ENCODE peak calls at places on chromosomes 3 and 15, in eight cellular contexts. One of them, this sample, is unnamed.

GRCh38 chr3:134357914-134358811 is 16.1 kb downstream of the AMOTL2 start:
- DNase-seq in keratinocyte: no peak
- DNase-seq in OCI-LY7: peak; percentile 19
- DNase-seq in fibroblast of lung: peak; percentile 96
- DNase-seq in sigmoid colon: peak; percentile 81
- DNase-seq in lung: peak; percentile 67
- DNase-seq in RWPE1: peak; percentile 83
- DNase-seq in body of pancreas: peak; percentile 49
- DNase-seq in this sample: peak; percentile 98

GRCh38 chr3:151403246-151403645 is 18.7 kb upstream of the P2RY12 start:
- DNase-seq in sigmoid colon: no peak
- DNase-seq in lung: no peak
- DNase-seq in keratinocyte: no peak
- DNase-seq in fibroblast of lung: peak; percentile 27
- DNase-seq in OCI-LY7: no peak
- DNase-seq in body of pancreas: no peak
- DNase-seq in RWPE1: no peak
- DNase-seq in this sample: peak; percentile 92

GRCh38 chr3:122681294-122682015 is 816 bp downstream of the PARP14 start:
- DNase-seq in OCI-LY7: no peak
- DNase-seq in RWPE1: no peak
- DNase-seq in sigmoid colon: no peak
- DNase-seq in body of pancreas: no peak
- DNase-seq in keratinocyte: no peak
- DNase-seq in fibroblast of lung: peak; percentile 19
- DNase-seq in lung: no peak
- DNase-seq in this sample: no peak

GRCh38 chr3:126127452-126127851 is 43.5 kb upstream of the SLC41A3 start:
- DNase-seq in fibroblast of lung: no peak
- DNase-seq in lung: no peak
- DNase-seq in sigmoid colon: peak; percentile 35
- DNase-seq in RWPE1: no peak
- DNase-seq in keratinocyte: no peak
- DNase-seq in body of pancreas: peak; percentile 4
- DNase-seq in OCI-LY7: no peak
- DNase-seq in this sample: no peak

GRCh38 chr3:194132465-194133358 is 3.2 kb upstream of the HES1 start:
- DNase-seq in lung: no peak
- DNase-seq in OCI-LY7: no peak
- DNase-seq in RWPE1: no peak
- DNase-seq in keratinocyte: no peak
- DNase-seq in sigmoid colon: peak; percentile 46
- DNase-seq in fibroblast of lung: no peak
- DNase-seq in body of pancreas: no peak
- DNase-seq in this sample: no peak

GRCh38 chr3:152298393-152299242 is 29.9 kb downstream of the MBNL1 start:
- DNase-seq in RWPE1: peak; percentile 75
- DNase-seq in keratinocyte: peak; percentile 41
- DNase-seq in OCI-LY7: peak; percentile 72
- DNase-seq in sigmoid colon: peak; percentile 86
- DNase-seq in fibroblast of lung: peak; percentile 100
- DNase-seq in body of pancreas: peak; percentile 63
- DNase-seq in lung: peak; percentile 77
- DNase-seq in this sample: peak; percentile 95

GRCh38 chr15:79399591-79399990 is 32.5 kb upstream of the MINAR1 start:
- DNase-seq in RWPE1: no peak
- DNase-seq in lung: no peak
- DNase-seq in fibroblast of lung: no peak
- DNase-seq in body of pancreas: no peak
- DNase-seq in OCI-LY7: no peak
- DNase-seq in sigmoid colon: no peak
- DNase-seq in keratinocyte: no peak
- DNase-seq in this sample: no peak

GRCh38 chr15:65561934-65562333 is 31.7 kb downstream of the HACD3 start:
- DNase-seq in sigmoid colon: no peak
- DNase-seq in body of pancreas: no peak
- DNase-seq in RWPE1: no peak
- DNase-seq in lung: no peak
- DNase-seq in fibroblast of lung: no peak
- DNase-seq in keratinocyte: no peak
- DNase-seq in OCI-LY7: no peak
- DNase-seq in this sample: no peak

GRCh38 chr15:31292391-31293020 is 34.1 kb upstream of the KLF13 start:
- DNase-seq in lung: peak; percentile 14
- DNase-seq in body of pancreas: no peak
- DNase-seq in RWPE1: no peak
- DNase-seq in fibroblast of lung: no peak
- DNase-seq in keratinocyte: no peak
- DNase-seq in OCI-LY7: no peak
- DNase-seq in sigmoid colon: no peak
- DNase-seq in this sample: no peak

GRCh38 chr3:125141596-125142417 is 70.7 kb downstream of the SLC12A8 start:
- DNase-seq in lung: peak; percentile 49
- DNase-seq in OCI-LY7: no peak
- DNase-seq in sigmoid colon: peak; percentile 84
- DNase-seq in RWPE1: no peak
- DNase-seq in body of pancreas: peak; percentile 54
- DNase-seq in keratinocyte: no peak
- DNase-seq in fibroblast of lung: peak; percentile 50
- DNase-seq in this sample: no peak

GRCh38 chr3:36444909-36445308 is 64.6 kb downstream of the STAC start:
- DNase-seq in body of pancreas: no peak
- DNase-seq in OCI-LY7: no peak
- DNase-seq in keratinocyte: peak; percentile 30
- DNase-seq in lung: no peak
- DNase-seq in fibroblast of lung: no peak
- DNase-seq in sigmoid colon: no peak
- DNase-seq in RWPE1: peak; percentile 16
- DNase-seq in this sample: peak; percentile 56

GRCh38 chr3:192750201-192750600 is 22.9 kb upstream of the FGF12 start:
- DNase-seq in lung: no peak
- DNase-seq in fibroblast of lung: no peak
- DNase-seq in RWPE1: no peak
- DNase-seq in body of pancreas: no peak
- DNase-seq in OCI-LY7: no peak
- DNase-seq in sigmoid colon: no peak
- DNase-seq in keratinocyte: no peak
- DNase-seq in this sample: no peak

GRCh38 chr15:39586387-39587171 is 5.7 kb downstream of the THBS1 start:
- DNase-seq in body of pancreas: no peak
- DNase-seq in lung: no peak
- DNase-seq in sigmoid colon: no peak
- DNase-seq in OCI-LY7: no peak
- DNase-seq in keratinocyte: peak; percentile 53
- DNase-seq in RWPE1: no peak
- DNase-seq in fibroblast of lung: peak; percentile 70
- DNase-seq in this sample: peak; percentile 76

GRCh38 chr15:39588531-39589192 is 7.8 kb downstream of the THBS1 start:
- DNase-seq in fibroblast of lung: peak; percentile 25
- DNase-seq in sigmoid colon: no peak
- DNase-seq in RWPE1: no peak
- DNase-seq in lung: no peak
- DNase-seq in body of pancreas: no peak
- DNase-seq in OCI-LY7: no peak
- DNase-seq in keratinocyte: peak; percentile 41
- DNase-seq in this sample: no peak

GRCh38 chr15:39587291-39587909 is 6.5 kb downstream of the THBS1 start:
- DNase-seq in keratinocyte: peak; percentile 26
- DNase-seq in fibroblast of lung: peak; percentile 23
- DNase-seq in OCI-LY7: no peak
- DNase-seq in sigmoid colon: no peak
- DNase-seq in lung: no peak
- DNase-seq in RWPE1: no peak
- DNase-seq in body of pancreas: no peak
- DNase-seq in this sample: no peak

GRCh38 chr15:39589193-39589814 is 8.4 kb downstream of the THBS1 start:
- DNase-seq in keratinocyte: peak; percentile 46
- DNase-seq in RWPE1: no peak
- DNase-seq in fibroblast of lung: peak; percentile 8
- DNase-seq in lung: no peak
- DNase-seq in body of pancreas: no peak
- DNase-seq in sigmoid colon: no peak
- DNase-seq in OCI-LY7: no peak
- DNase-seq in this sample: no peak

GRCh38 chr15:39587910-39588530 is 7.1 kb downstream of the THBS1 start:
- DNase-seq in fibroblast of lung: peak; percentile 29
- DNase-seq in sigmoid colon: no peak
- DNase-seq in OCI-LY7: no peak
- DNase-seq in keratinocyte: peak; percentile 45
- DNase-seq in body of pancreas: no peak
- DNase-seq in RWPE1: no peak
- DNase-seq in lung: no peak
- DNase-seq in this sample: no peak
- H3K27ac ChIP-seq in fibroblast of lung: peak overlapping the region; percentile 17
- H3K27ac ChIP-seq in sigmoid colon: peak overlapping the region; percentile 97
- H3K27ac ChIP-seq in OCI-LY7: no peak overlapping the region
- H3K27ac ChIP-seq in keratinocyte: no peak overlapping the region
- H3K27ac ChIP-seq in body of pancreas: no peak overlapping the region
- H3K27ac ChIP-seq in RWPE1: peak overlapping the region; percentile 70
- H3K27ac ChIP-seq in lung: no peak overlapping the region
- H3K27ac ChIP-seq in this sample: no peak overlapping the region

GRCh38 chr3:50112462-50112861 is 23.7 kb downstream of the RBM5 start:
- DNase-seq in body of pancreas: no peak
- DNase-seq in OCI-LY7: no peak
- DNase-seq in RWPE1: no peak
- DNase-seq in lung: no peak
- DNase-seq in keratinocyte: no peak
- DNase-seq in sigmoid colon: no peak
- DNase-seq in fibroblast of lung: no peak
- DNase-seq in this sample: no peak

GRCh38 chr3:50117120-50117519 is 28.4 kb downstream of the RBM5 start:
- DNase-seq in OCI-LY7: no peak
- DNase-seq in body of pancreas: no peak
- DNase-seq in keratinocyte: no peak
- DNase-seq in fibroblast of lung: no peak
- DNase-seq in lung: no peak
- DNase-seq in RWPE1: no peak
- DNase-seq in sigmoid colon: no peak
- DNase-seq in this sample: no peak

DNA sequence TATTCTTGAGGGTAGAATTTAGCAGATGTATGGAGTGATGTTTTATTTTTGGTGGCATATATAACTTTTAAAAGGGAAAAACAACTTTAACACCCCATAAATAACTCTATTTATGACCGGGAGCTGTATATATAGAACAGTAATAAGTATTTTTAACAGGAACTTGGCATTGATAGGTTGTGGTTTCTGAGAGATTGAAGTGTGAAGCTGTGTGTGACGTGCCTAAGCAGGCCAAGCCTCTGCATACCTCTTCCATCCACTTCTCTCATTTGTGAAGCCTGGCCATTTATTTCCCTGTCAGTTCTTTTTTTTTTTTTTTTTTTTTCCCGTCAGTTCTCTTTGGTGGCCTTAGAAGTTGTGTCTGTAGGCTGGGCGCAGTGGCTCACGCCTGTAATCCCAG is 23.0 kb downstream of the RBM5 start:
- DNase-seq in sigmoid colon: no peak
- DNase-seq in keratinocyte: no peak
- DNase-seq in lung: no peak
- DNase-seq in OCI-LY7: no peak
- DNase-seq in fibroblast of lung: no peak
- DNase-seq in body of pancreas: no peak
- DNase-seq in RWPE1: no peak
- DNase-seq in this sample: no peak
- H3K27ac ChIP-seq in sigmoid colon: no peak overlapping the region
- H3K27ac ChIP-seq in keratinocyte: no peak overlapping the region
- H3K27ac ChIP-seq in lung: no peak overlapping the region
- H3K27ac ChIP-seq in OCI-LY7: no peak overlapping the region
- H3K27ac ChIP-seq in fibroblast of lung: no peak overlapping the region
- H3K27ac ChIP-seq in body of pancreas: no peak overlapping the region
- H3K27ac ChIP-seq in RWPE1: no peak overlapping the region
- H3K27ac ChIP-seq in this sample: no peak overlapping the region

GRCh38 chr3:65703820-65704219 is 334.9 kb downstream of the MAGI1 start:
- DNase-seq in lung: no peak
- DNase-seq in OCI-LY7: no peak
- DNase-seq in fibroblast of lung: no peak
- DNase-seq in RWPE1: no peak
- DNase-seq in body of pancreas: no peak
- DNase-seq in sigmoid colon: no peak
- DNase-seq in keratinocyte: no peak
- DNase-seq in this sample: no peak

GRCh38 chr3:65712156-65712555 is 326.6 kb downstream of the MAGI1 start:
- DNase-seq in fibroblast of lung: peak; percentile 40
- DNase-seq in sigmoid colon: no peak
- DNase-seq in keratinocyte: no peak
- DNase-seq in OCI-LY7: no peak
- DNase-seq in lung: no peak
- DNase-seq in body of pancreas: no peak
- DNase-seq in RWPE1: no peak
- DNase-seq in this sample: peak; percentile 38

GRCh38 chr3:65703026-65703425 is 335.7 kb downstream of the MAGI1 start:
- DNase-seq in fibroblast of lung: no peak
- DNase-seq in keratinocyte: no peak
- DNase-seq in OCI-LY7: no peak
- DNase-seq in lung: no peak
- DNase-seq in sigmoid colon: no peak
- DNase-seq in body of pancreas: no peak
- DNase-seq in RWPE1: no peak
- DNase-seq in this sample: no peak

GRCh38 chr3:65706786-65707568 is 331.7 kb downstream of the MAGI1 start:
- DNase-seq in fibroblast of lung: no peak
- DNase-seq in keratinocyte: no peak
- DNase-seq in OCI-LY7: no peak
- DNase-seq in sigmoid colon: no peak
- DNase-seq in lung: no peak
- DNase-seq in RWPE1: no peak
- DNase-seq in body of pancreas: no peak
- DNase-seq in this sample: peak; percentile 77
- H3K27ac ChIP-seq in fibroblast of lung: no peak overlapping the region
- H3K27ac ChIP-seq in keratinocyte: no peak overlapping the region
- H3K27ac ChIP-seq in OCI-LY7: no peak overlapping the region
- H3K27ac ChIP-seq in sigmoid colon: no peak overlapping the region
- H3K27ac ChIP-seq in lung: no peak overlapping the region
- H3K27ac ChIP-seq in RWPE1: no peak overlapping the region
- H3K27ac ChIP-seq in body of pancreas: no peak overlapping the region
- H3K27ac ChIP-seq in this sample: no peak overlapping the region

GRCh38 chr3:11499144-11499543 is 144.6 kb downstream of the VGLL4 start:
- DNase-seq in body of pancreas: no peak
- DNase-seq in fibroblast of lung: peak; percentile 92
- DNase-seq in OCI-LY7: no peak
- DNase-seq in keratinocyte: peak; percentile 85
- DNase-seq in RWPE1: peak; percentile 80
- DNase-seq in sigmoid colon: no peak
- DNase-seq in lung: no peak
- DNase-seq in this sample: peak; percentile 99

GRCh38 chr3:11494131-11494916 is 149.4 kb downstream of the VGLL4 start:
- DNase-seq in RWPE1: no peak
- DNase-seq in lung: no peak
- DNase-seq in body of pancreas: no peak
- DNase-seq in sigmoid colon: no peak
- DNase-seq in fibroblast of lung: no peak
- DNase-seq in OCI-LY7: no peak
- DNase-seq in keratinocyte: no peak
- DNase-seq in this sample: no peak

GRCh38 chr3:11498646-11499045 is 145.1 kb downstream of the VGLL4 start:
- DNase-seq in keratinocyte: no peak
- DNase-seq in sigmoid colon: peak; percentile 77
- DNase-seq in lung: peak; percentile 53
- DNase-seq in fibroblast of lung: peak; percentile 82
- DNase-seq in body of pancreas: peak; percentile 91
- DNase-seq in RWPE1: no peak
- DNase-seq in OCI-LY7: no peak
- DNase-seq in this sample: peak; percentile 84

GRCh38 chr3:11498174-11498573 is 145.5 kb downstream of the VGLL4 start:
- DNase-seq in RWPE1: no peak
- DNase-seq in lung: no peak
- DNase-seq in keratinocyte: no peak
- DNase-seq in fibroblast of lung: no peak
- DNase-seq in body of pancreas: no peak
- DNase-seq in OCI-LY7: no peak
- DNase-seq in sigmoid colon: no peak
- DNase-seq in this sample: no peak

GRCh38 chr3:11495948-11496557 is 147.7 kb downstream of the VGLL4 start:
- DNase-seq in lung: no peak
- DNase-seq in OCI-LY7: no peak
- DNase-seq in RWPE1: no peak
- DNase-seq in fibroblast of lung: no peak
- DNase-seq in keratinocyte: no peak
- DNase-seq in sigmoid colon: no peak
- DNase-seq in body of pancreas: no peak
- DNase-seq in this sample: peak; percentile 93
- H3K27ac ChIP-seq in lung: peak overlapping the region; percentile 32
- H3K27ac ChIP-seq in OCI-LY7: no peak overlapping the region
- H3K27ac ChIP-seq in RWPE1: no peak overlapping the region
- H3K27ac ChIP-seq in fibroblast of lung: no peak overlapping the region
- H3K27ac ChIP-seq in keratinocyte: no peak overlapping the region
- H3K27ac ChIP-seq in sigmoid colon: no peak overlapping the region
- H3K27ac ChIP-seq in body of pancreas: no peak overlapping the region
- H3K27ac ChIP-seq in this sample: peak overlapping the region; percentile 68